ENCODE peak calls at places on chromosomes 3 and 15, in five cellular contexts. One of them, this sample, is unnamed.

GRCh38 chr3:178259703-178260102 is 276.5 kb upstream of the KCNMB2 start:
- DNase-seq in HEK293T: no peak
- DNase-seq in GM12878: no peak
- DNase-seq in SK-N-SH: no peak
- DNase-seq in HepG2: no peak
- DNase-seq in this sample: no peak

GRCh38 chr15:77027111-77027696 is 32.3 kb downstream of the PSTPIP1 start:
- DNase-seq in HEK293T: no peak
- DNase-seq in GM12878: no peak
- DNase-seq in HepG2: no peak
- DNase-seq in SK-N-SH: peak
- DNase-seq in this sample: no peak

GRCh38 chr3:48038971-48039481 is 22.8 kb upstream of the MAP4 start:
- DNase-seq in HepG2: peak
- DNase-seq in GM12878: no peak
- DNase-seq in HEK293T: no peak
- DNase-seq in SK-N-SH: no peak
- DNase-seq in this sample: no peak

GRCh38 chr3:76083992-76084391 is 298.6 kb upstream of the ZNF717 start:
- DNase-seq in GM12878: no peak
- DNase-seq in HEK293T: no peak
- DNase-seq in SK-N-SH: no peak
- DNase-seq in HepG2: no peak
- DNase-seq in this sample: no peak

GRCh38 chr3:37291275-37291700 is 116.9 kb upstream of the LRRFIP2 start:
- DNase-seq in HepG2: no peak
- DNase-seq in GM12878: no peak
- DNase-seq in SK-N-SH: no peak
- DNase-seq in HEK293T: no peak
- DNase-seq in this sample: peak

GRCh38 chr3:81024560-81024959 is 736.9 kb downstream of the GBE1 start:
- DNase-seq in SK-N-SH: no peak
- DNase-seq in GM12878: no peak
- DNase-seq in HepG2: no peak
- DNase-seq in HEK293T: no peak
- DNase-seq in this sample: no peak

GRCh38 chr15:66085128-66085527 is 168.4 kb downstream of the MEGF11 start:
- DNase-seq in GM12878: no peak
- DNase-seq in HepG2: peak
- DNase-seq in HEK293T: no peak
- DNase-seq in SK-N-SH: no peak
- DNase-seq in this sample: no peak

GRCh38 chr15:31200735-31201151 is 99.2 kb upstream of the TRPM1 start:
- DNase-seq in HEK293T: no peak
- DNase-seq in SK-N-SH: peak
- DNase-seq in GM12878: no peak
- DNase-seq in HepG2: peak
- DNase-seq in this sample: peak

GRCh38 chr3:7682822-7683229 is 818.8 kb upstream of the LMCD1 start:
- DNase-seq in HEK293T: no peak
- DNase-seq in HepG2: no peak
- DNase-seq in SK-N-SH: no peak
- DNase-seq in GM12878: no peak
- DNase-seq in this sample: no peak

GRCh38 chr3:165225604-165226003 is 29.4 kb upstream of the SLITRK3 start:
- DNase-seq in HEK293T: peak
- DNase-seq in SK-N-SH: no peak
- DNase-seq in HepG2: no peak
- DNase-seq in GM12878: no peak
- DNase-seq in this sample: no peak

GRCh38 chr3:16609927-16610580 is 4.8 kb upstream of the DAZL start:
- DNase-seq in GM12878: no peak
- DNase-seq in HEK293T: no peak
- DNase-seq in SK-N-SH: no peak
- DNase-seq in HepG2: no peak
- DNase-seq in this sample: no peak

GRCh38 chr15:93044301-93045190 is 44.5 kb downstream of the RGMA start:
- DNase-seq in HEK293T: no peak
- DNase-seq in GM12878: no peak
- DNase-seq in SK-N-SH: no peak
- DNase-seq in HepG2: no peak
- DNase-seq in this sample: no peak

GRCh38 chr15:70101459-70102113 is 3.9 kb upstream of the TLE3 start:
- DNase-seq in HEK293T: peak
- DNase-seq in HepG2: peak
- DNase-seq in SK-N-SH: peak
- DNase-seq in GM12878: no peak
- DNase-seq in this sample: peak

GRCh38 chr3:13598926-13599886 is 50.3 kb downstream of the FBLN2 start:
- DNase-seq in HepG2: no peak
- DNase-seq in GM12878: no peak
- DNase-seq in HEK293T: no peak
- DNase-seq in SK-N-SH: no peak
- DNase-seq in this sample: no peak

GRCh38 chr3:161498259-161498921 is 1.8 kb downstream of the OTOL1 start:
- DNase-seq in GM12878: no peak
- DNase-seq in HEK293T: no peak
- DNase-seq in SK-N-SH: no peak
- DNase-seq in HepG2: no peak
- DNase-seq in this sample: no peak

GRCh38 chr3:124768812-124769211 is 38.6 kb downstream of the UMPS start:
- DNase-seq in HepG2: peak
- DNase-seq in SK-N-SH: peak
- DNase-seq in GM12878: no peak
- DNase-seq in HEK293T: peak
- DNase-seq in this sample: peak

GRCh38 chr3:101026881-101027678 is 33.9 kb upstream of the ABI3BP start:
- DNase-seq in HepG2: no peak
- DNase-seq in HEK293T: no peak
- DNase-seq in GM12878: no peak
- DNase-seq in SK-N-SH: no peak
- DNase-seq in this sample: no peak

GRCh38 chr3:172982731-172983364 is 158.2 kb downstream of the SPATA16 start:
- DNase-seq in HepG2: no peak
- DNase-seq in GM12878: no peak
- DNase-seq in HEK293T: peak
- DNase-seq in SK-N-SH: peak
- DNase-seq in this sample: peak

GRCh38 chr3:138418556-138419206 is 15.7 kb upstream of the ESYT3 start:
- DNase-seq in GM12878: no peak
- DNase-seq in HepG2: no peak
- DNase-seq in SK-N-SH: no peak
- DNase-seq in HEK293T: no peak
- DNase-seq in this sample: no peak

GRCh38 chr15:96342143-96342466 is 11.6 kb downstream of the NR2F2 start:
- DNase-seq in HEK293T: no peak
- DNase-seq in HepG2: no peak
- DNase-seq in SK-N-SH: no peak
- DNase-seq in GM12878: no peak
- DNase-seq in this sample: no peak

GRCh38 chr3:52454235-52454937 is 545 bp upstream of the TNNC1 start:
- DNase-seq in SK-N-SH: no peak
- DNase-seq in HEK293T: no peak
- DNase-seq in HepG2: no peak
- DNase-seq in GM12878: no peak
- DNase-seq in this sample: peak

GRCh38 chr15:55774113-55774970 is 31.4 kb upstream of the PRTG start:
- DNase-seq in GM12878: no peak
- DNase-seq in HEK293T: peak
- DNase-seq in HepG2: peak
- DNase-seq in SK-N-SH: peak
- DNase-seq in this sample: peak

GRCh38 chr15:43329222-43329959 is 982 bp downstream of the LCMT2 start:
- DNase-seq in HepG2: no peak
- DNase-seq in GM12878: no peak
- DNase-seq in SK-N-SH: no peak
- DNase-seq in HEK293T: peak
- DNase-seq in this sample: peak

GRCh38 chr3:147963711-147964110 is 554.5 kb downstream of the ZIC1 start:
- DNase-seq in HepG2: no peak
- DNase-seq in GM12878: no peak
- DNase-seq in HEK293T: no peak
- DNase-seq in SK-N-SH: no peak
- DNase-seq in this sample: no peak

GRCh38 chr15:100167884-100168375 is 173.8 kb downstream of the ADAMTS17 start:
- DNase-seq in GM12878: no peak
- DNase-seq in SK-N-SH: no peak
- DNase-seq in HEK293T: no peak
- DNase-seq in HepG2: no peak
- DNase-seq in this sample: no peak

GRCh38 chr15:26767169-26767670 is 5.6 kb downstream of the GABRB3 start:
- DNase-seq in HepG2: no peak
- DNase-seq in HEK293T: no peak
- DNase-seq in SK-N-SH: peak
- DNase-seq in GM12878: no peak
- DNase-seq in this sample: no peak

GRCh38 chr15:33859992-33860545 is 108.2 kb upstream of the CHRM5 start:
- DNase-seq in GM12878: no peak
- DNase-seq in HepG2: no peak
- DNase-seq in SK-N-SH: no peak
- DNase-seq in HEK293T: no peak
- DNase-seq in this sample: no peak

GRCh38 chr3:127628788-127629456 is at the start of gene PODXL2:
- DNase-seq in SK-N-SH: peak
- DNase-seq in GM12878: no peak
- DNase-seq in HEK293T: peak
- DNase-seq in HepG2: peak
- DNase-seq in this sample: peak
- TF ChIP-seq FOXM1 in SK-N-SH: no peak
- TF ChIP-seq FOXM1 in GM12878: no peak
- TF ChIP-seq FOXM1 in HEK293T: no peak
- TF ChIP-seq FOXM1 in HepG2: no peak
- TF ChIP-seq FOXM1 in this sample: no peak

GRCh38 chr3:141686477-141687280 is 51.4 kb upstream of the RNF7 start:
- DNase-seq in HEK293T: no peak
- DNase-seq in SK-N-SH: no peak
- DNase-seq in HepG2: peak
- DNase-seq in GM12878: no peak
- DNase-seq in this sample: no peak
- TF ChIP-seq FOXM1 in HEK293T: no peak
- TF ChIP-seq FOXM1 in SK-N-SH: no peak
- TF ChIP-seq FOXM1 in HepG2: no peak
- TF ChIP-seq FOXM1 in GM12878: no peak
- TF ChIP-seq FOXM1 in this sample: no peak

GRCh38 chr3:30435950-30436349 is 170.5 kb upstream of the TGFBR2 start:
- DNase-seq in SK-N-SH: no peak
- DNase-seq in GM12878: no peak
- DNase-seq in HEK293T: no peak
- DNase-seq in HepG2: no peak
- DNase-seq in this sample: no peak

GRCh38 chr3:30440147-30440604 is 166.2 kb upstream of the TGFBR2 start:
- DNase-seq in HepG2: peak
- DNase-seq in HEK293T: no peak
- DNase-seq in GM12878: no peak
- DNase-seq in SK-N-SH: no peak
- DNase-seq in this sample: no peak

GRCh38 chr3:30438121-30438520 is 168.3 kb upstream of the TGFBR2 start:
- DNase-seq in HEK293T: no peak
- DNase-seq in SK-N-SH: no peak
- DNase-seq in HepG2: no peak
- DNase-seq in GM12878: no peak
- DNase-seq in this sample: no peak

GRCh38 chr3:30439451-30440053 is 166.8 kb upstream of the TGFBR2 start:
- DNase-seq in HEK293T: no peak
- DNase-seq in SK-N-SH: no peak
- DNase-seq in GM12878: no peak
- DNase-seq in HepG2: no peak
- DNase-seq in this sample: no peak

DNA sequence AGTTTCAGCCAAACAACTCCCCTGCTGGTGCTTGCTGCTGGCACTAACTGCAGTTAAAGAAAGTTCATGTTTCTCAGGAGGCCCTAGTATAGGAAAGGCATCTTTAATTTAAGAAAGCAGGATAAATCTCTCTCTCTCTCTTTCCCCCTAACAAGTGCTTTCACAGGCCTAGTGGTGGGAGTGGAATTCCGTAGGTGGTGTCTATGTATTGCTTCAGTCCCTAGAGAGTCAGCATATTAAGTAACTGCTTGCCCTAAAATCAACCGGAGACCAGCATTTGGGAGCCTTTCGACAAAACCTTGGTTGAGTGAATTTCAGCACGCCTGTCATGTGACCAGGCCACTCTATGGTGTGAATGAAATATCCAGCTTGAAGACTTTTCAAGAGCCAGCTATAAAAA is 169.2 kb upstream of the TGFBR2 start:
- DNase-seq in SK-N-SH: no peak
- DNase-seq in HepG2: no peak
- DNase-seq in HEK293T: peak
- DNase-seq in GM12878: no peak
- DNase-seq in this sample: no peak
- TF ChIP-seq FOXM1 in SK-N-SH: no peak
- TF ChIP-seq FOXM1 in HepG2: no peak
- TF ChIP-seq FOXM1 in HEK293T: no peak
- TF ChIP-seq FOXM1 in GM12878: no peak
- TF ChIP-seq FOXM1 in this sample: no peak

DNA sequence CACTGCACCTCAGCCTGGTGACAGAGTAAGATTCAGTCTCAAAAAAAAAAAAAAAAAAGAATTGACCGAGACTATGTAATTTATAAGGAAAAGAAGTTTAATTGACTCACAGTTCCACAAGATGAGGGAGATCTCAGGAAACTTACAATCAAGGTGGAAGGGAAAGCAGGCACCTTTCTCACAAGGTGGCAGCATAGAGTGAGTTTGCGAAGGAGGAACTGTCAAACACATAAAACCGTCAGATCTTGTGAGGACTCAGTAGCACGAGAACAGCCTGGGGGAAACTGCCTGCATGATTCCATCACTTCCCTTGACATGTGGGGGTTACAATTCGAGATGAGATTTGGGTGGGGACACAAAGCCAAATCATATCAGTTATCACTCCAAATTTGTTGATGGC is 380.9 kb downstream of the EDEM1 start:
- DNase-seq in HEK293T: no peak
- DNase-seq in GM12878: no peak
- DNase-seq in HepG2: peak
- DNase-seq in SK-N-SH: no peak
- DNase-seq in this sample: no peak
- TF ChIP-seq FOXM1 in HEK293T: no peak
- TF ChIP-seq FOXM1 in GM12878: no peak
- TF ChIP-seq FOXM1 in HepG2: no peak
- TF ChIP-seq FOXM1 in SK-N-SH: no peak
- TF ChIP-seq FOXM1 in this sample: no peak

GRCh38 chr3:35505181-35505580 is 134.1 kb upstream of the ARPP21 start:
- DNase-seq in GM12878: no peak
- DNase-seq in SK-N-SH: no peak
- DNase-seq in HEK293T: no peak
- DNase-seq in HepG2: no peak
- DNase-seq in this sample: no peak
- TF ChIP-seq FOXM1 in GM12878: no peak
- TF ChIP-seq FOXM1 in SK-N-SH: no peak
- TF ChIP-seq FOXM1 in HEK293T: no peak
- TF ChIP-seq FOXM1 in HepG2: no peak
- TF ChIP-seq FOXM1 in this sample: no peak

GRCh38 chr3:2937055-2937454 is 173.1 kb downstream of the IL5RA start:
- DNase-seq in GM12878: no peak
- DNase-seq in HEK293T: no peak
- DNase-seq in SK-N-SH: no peak
- DNase-seq in HepG2: no peak
- DNase-seq in this sample: no peak

GRCh38 chr3:2940062-2940461 is 170.1 kb downstream of the IL5RA start:
- DNase-seq in HepG2: no peak
- DNase-seq in SK-N-SH: no peak
- DNase-seq in HEK293T: no peak
- DNase-seq in GM12878: no peak
- DNase-seq in this sample: no peak

GRCh38 chr3:2937578-2937977 is 172.6 kb downstream of the IL5RA start:
- DNase-seq in GM12878: no peak
- DNase-seq in HEK293T: no peak
- DNase-seq in HepG2: no peak
- DNase-seq in SK-N-SH: no peak
- DNase-seq in this sample: no peak
- TF ChIP-seq FOXM1 in GM12878: no peak
- TF ChIP-seq FOXM1 in HEK293T: no peak
- TF ChIP-seq FOXM1 in HepG2: no peak
- TF ChIP-seq FOXM1 in SK-N-SH: no peak
- TF ChIP-seq FOXM1 in this sample: no peak